ENCODE peak calls at places on chromosomes 7 and 10, in nine cellular contexts. One of them, this sample, is unnamed.

GRCh38 chr10:97505152-97505551 is 6.4 kb downstream of the UBTD1 start:
- DNase-seq in Peyer's patch: no peak
- DNase-seq in endothelial cell of umbilical vein: no peak
- DNase-seq in suprapubic skin: no peak
- DNase-seq in HCT116: no peak
- DNase-seq in body of pancreas: no peak
- DNase-seq in stomach: no peak
- DNase-seq in ovary: no peak
- DNase-seq in uterus: no peak
- DNase-seq in this sample: no peak

GRCh38 chr7:114678116-114678515 is 243.8 kb upstream of the MDFIC start:
- DNase-seq in Peyer's patch: no peak
- DNase-seq in endothelial cell of umbilical vein: no peak
- DNase-seq in suprapubic skin: no peak
- DNase-seq in HCT116: no peak
- DNase-seq in body of pancreas: no peak
- DNase-seq in stomach: no peak
- DNase-seq in ovary: no peak
- DNase-seq in uterus: no peak
- DNase-seq in this sample: no peak

GRCh38 chr10:100370976-100371706 is 24.1 kb downstream of the SCD start:
- DNase-seq in Peyer's patch: peak; percentile 90
- DNase-seq in endothelial cell of umbilical vein: peak; percentile 74
- DNase-seq in suprapubic skin: peak; percentile 92
- DNase-seq in HCT116: peak; percentile 93
- DNase-seq in body of pancreas: peak; percentile 78
- DNase-seq in stomach: peak; percentile 83
- DNase-seq in ovary: peak; percentile 53
- DNase-seq in uterus: peak; percentile 28
- DNase-seq in this sample: peak; percentile 25

GRCh38 chr7:140176271-140176701 is 497 bp downstream of the KDM7A start:
- DNase-seq in Peyer's patch: no peak
- DNase-seq in endothelial cell of umbilical vein: no peak
- DNase-seq in suprapubic skin: no peak
- DNase-seq in HCT116: no peak
- DNase-seq in body of pancreas: peak; percentile 27
- DNase-seq in stomach: peak; percentile 27
- DNase-seq in ovary: peak; percentile 17
- DNase-seq in uterus: peak; percentile 36
- DNase-seq in this sample: peak; percentile 15

GRCh38 chr7:115851291-115851690 is 179.3 kb downstream of the TFEC start:
- DNase-seq in Peyer's patch: no peak
- DNase-seq in endothelial cell of umbilical vein: peak; percentile 66
- DNase-seq in suprapubic skin: no peak
- DNase-seq in HCT116: peak; percentile 54
- DNase-seq in body of pancreas: no peak
- DNase-seq in stomach: no peak
- DNase-seq in ovary: no peak
- DNase-seq in uterus: no peak
- DNase-seq in this sample: no peak

GRCh38 chr7:3294432-3295100 is 6.5 kb upstream of the SDK1 start:
- DNase-seq in Peyer's patch: peak; percentile 73
- DNase-seq in endothelial cell of umbilical vein: no peak
- DNase-seq in suprapubic skin: no peak
- DNase-seq in HCT116: no peak
- DNase-seq in body of pancreas: peak; percentile 88
- DNase-seq in stomach: peak; percentile 79
- DNase-seq in ovary: no peak
- DNase-seq in uterus: no peak
- DNase-seq in this sample: no peak

GRCh38 chr10:87045434-87045938 is 25.4 kb downstream of the FAM25A start:
- DNase-seq in Peyer's patch: no peak
- DNase-seq in endothelial cell of umbilical vein: no peak
- DNase-seq in suprapubic skin: no peak
- DNase-seq in HCT116: no peak
- DNase-seq in body of pancreas: no peak
- DNase-seq in stomach: no peak
- DNase-seq in ovary: no peak
- DNase-seq in uterus: no peak
- DNase-seq in this sample: no peak

GRCh38 chr7:105353752-105354328 is 34.9 kb downstream of the SRPK2 start:
- DNase-seq in Peyer's patch: peak; percentile 80
- DNase-seq in endothelial cell of umbilical vein: no peak
- DNase-seq in suprapubic skin: no peak
- DNase-seq in HCT116: no peak
- DNase-seq in body of pancreas: peak; percentile 51
- DNase-seq in stomach: peak; percentile 49
- DNase-seq in ovary: peak; percentile 32
- DNase-seq in uterus: peak; percentile 34
- DNase-seq in this sample: peak; percentile 39

GRCh38 chr7:111137296-111138195 is 46.6 kb downstream of the LRRN3 start:
- DNase-seq in Peyer's patch: no peak
- DNase-seq in endothelial cell of umbilical vein: no peak
- DNase-seq in suprapubic skin: no peak
- DNase-seq in HCT116: no peak
- DNase-seq in body of pancreas: no peak
- DNase-seq in stomach: no peak
- DNase-seq in ovary: no peak
- DNase-seq in uterus: no peak
- DNase-seq in this sample: no peak

GRCh38 chr7:73718905-73719805 is at the start of gene STX1A:
- DNase-seq in Peyer's patch: peak; percentile 85
- DNase-seq in endothelial cell of umbilical vein: peak; percentile 55
- DNase-seq in suprapubic skin: no peak
- DNase-seq in HCT116: no peak
- DNase-seq in body of pancreas: peak; percentile 81
- DNase-seq in stomach: peak; percentile 77
- DNase-seq in ovary: peak; percentile 58
- DNase-seq in uterus: peak; percentile 77
- DNase-seq in this sample: peak; percentile 70

GRCh38 chr7:86469680-86470295 is 173.9 kb upstream of the GRM3 start:
- DNase-seq in Peyer's patch: peak; percentile 64
- DNase-seq in endothelial cell of umbilical vein: peak; percentile 63
- DNase-seq in suprapubic skin: no peak
- DNase-seq in HCT116: peak; percentile 78
- DNase-seq in body of pancreas: peak; percentile 75
- DNase-seq in stomach: peak; percentile 55
- DNase-seq in ovary: no peak
- DNase-seq in uterus: no peak
- DNase-seq in this sample: peak; percentile 69

GRCh38 chr7:42253316-42253715 is 16.3 kb upstream of the GLI3 start:
- DNase-seq in Peyer's patch: no peak
- DNase-seq in endothelial cell of umbilical vein: no peak
- DNase-seq in suprapubic skin: no peak
- DNase-seq in HCT116: no peak
- DNase-seq in body of pancreas: no peak
- DNase-seq in stomach: no peak
- DNase-seq in ovary: no peak
- DNase-seq in uterus: no peak
- DNase-seq in this sample: no peak

GRCh38 chr7:99469381-99470065 is 3.2 kb upstream of the ZNF789 start:
- DNase-seq in Peyer's patch: no peak
- DNase-seq in endothelial cell of umbilical vein: no peak
- DNase-seq in suprapubic skin: no peak
- DNase-seq in HCT116: no peak
- DNase-seq in body of pancreas: no peak
- DNase-seq in stomach: no peak
- DNase-seq in ovary: no peak
- DNase-seq in uterus: no peak
- DNase-seq in this sample: no peak

GRCh38 chr7:99476107-99476506 is 3.4 kb downstream of the ZNF789 start:
- DNase-seq in Peyer's patch: no peak
- DNase-seq in endothelial cell of umbilical vein: no peak
- DNase-seq in suprapubic skin: no peak
- DNase-seq in HCT116: no peak
- DNase-seq in body of pancreas: no peak
- DNase-seq in stomach: no peak
- DNase-seq in ovary: no peak
- DNase-seq in uterus: no peak
- DNase-seq in this sample: no peak

GRCh38 chr7:99468336-99468918 is 2.5 kb upstream of the ATP5MF start:
- DNase-seq in Peyer's patch: no peak
- DNase-seq in endothelial cell of umbilical vein: no peak
- DNase-seq in suprapubic skin: no peak
- DNase-seq in HCT116: no peak
- DNase-seq in body of pancreas: no peak
- DNase-seq in stomach: no peak
- DNase-seq in ovary: no peak
- DNase-seq in uterus: no peak
- DNase-seq in this sample: no peak

GRCh38 chr7:99473315-99473596 is 566 bp downstream of the ZNF789 start:
- DNase-seq in Peyer's patch: no peak
- DNase-seq in endothelial cell of umbilical vein: peak; percentile 78
- DNase-seq in suprapubic skin: no peak
- DNase-seq in HCT116: peak; percentile 48
- DNase-seq in body of pancreas: no peak
- DNase-seq in stomach: no peak
- DNase-seq in ovary: no peak
- DNase-seq in uterus: no peak
- DNase-seq in this sample: no peak

DNA sequence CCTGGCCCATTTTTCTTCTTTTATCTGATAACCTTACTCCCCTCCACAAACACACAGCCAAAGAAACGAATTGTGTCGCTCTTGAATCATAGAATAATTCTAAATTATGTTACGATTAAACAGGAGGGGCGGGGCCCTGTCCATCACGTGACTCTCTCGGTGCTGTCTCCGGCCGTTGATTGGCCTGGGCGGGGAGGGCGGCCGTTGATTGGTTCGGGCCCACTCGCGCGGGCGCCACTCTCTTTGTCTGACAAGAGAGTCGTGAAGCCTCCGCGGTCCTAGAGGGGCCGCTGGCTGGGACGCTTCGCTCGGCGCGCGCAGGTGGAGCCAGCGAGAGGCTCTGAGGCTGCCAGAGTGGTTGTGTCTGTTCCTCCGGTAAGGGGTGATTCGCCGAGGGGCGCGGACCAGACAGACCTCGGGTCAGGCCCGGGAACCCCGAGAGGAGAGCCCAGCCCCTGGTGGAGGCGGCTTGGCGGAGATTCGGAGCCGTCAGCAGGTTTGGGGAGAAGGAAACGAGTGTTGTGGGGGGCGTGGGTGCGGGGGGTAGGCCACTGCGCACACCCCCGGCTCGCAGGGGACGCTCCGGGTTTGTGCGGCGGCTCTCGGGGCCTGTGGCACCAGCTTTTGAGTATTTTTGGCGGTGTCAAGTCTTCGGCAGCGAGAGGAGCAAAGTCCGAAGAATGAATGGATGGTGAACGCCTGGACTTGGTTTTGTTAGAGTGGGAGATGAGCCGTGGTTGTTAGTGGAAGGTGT is at the start of gene ZNF789:
- DNase-seq in Peyer's patch: peak; percentile 99
- DNase-seq in endothelial cell of umbilical vein: peak; percentile 96
- DNase-seq in suprapubic skin: peak; percentile 100
- DNase-seq in HCT116: peak; percentile 92
- DNase-seq in body of pancreas: peak; percentile 99
- DNase-seq in stomach: peak; percentile 99
- DNase-seq in ovary: peak; percentile 96
- DNase-seq in uterus: peak; percentile 97
- DNase-seq in this sample: peak; percentile 99
- TF ChIP-seq POLR2A in Peyer's patch: peak; percentile 66
- TF ChIP-seq POLR2A in endothelial cell of umbilical vein: no peak
- TF ChIP-seq POLR2A in suprapubic skin: no peak
- TF ChIP-seq POLR2A in HCT116: peak; percentile 74
- TF ChIP-seq POLR2A in body of pancreas: peak; percentile 10
- TF ChIP-seq POLR2A in stomach: no peak
- TF ChIP-seq POLR2A in ovary: no peak
- TF ChIP-seq POLR2A in uterus: peak; percentile 31
- TF ChIP-seq POLR2A in this sample: no peak

DNA sequence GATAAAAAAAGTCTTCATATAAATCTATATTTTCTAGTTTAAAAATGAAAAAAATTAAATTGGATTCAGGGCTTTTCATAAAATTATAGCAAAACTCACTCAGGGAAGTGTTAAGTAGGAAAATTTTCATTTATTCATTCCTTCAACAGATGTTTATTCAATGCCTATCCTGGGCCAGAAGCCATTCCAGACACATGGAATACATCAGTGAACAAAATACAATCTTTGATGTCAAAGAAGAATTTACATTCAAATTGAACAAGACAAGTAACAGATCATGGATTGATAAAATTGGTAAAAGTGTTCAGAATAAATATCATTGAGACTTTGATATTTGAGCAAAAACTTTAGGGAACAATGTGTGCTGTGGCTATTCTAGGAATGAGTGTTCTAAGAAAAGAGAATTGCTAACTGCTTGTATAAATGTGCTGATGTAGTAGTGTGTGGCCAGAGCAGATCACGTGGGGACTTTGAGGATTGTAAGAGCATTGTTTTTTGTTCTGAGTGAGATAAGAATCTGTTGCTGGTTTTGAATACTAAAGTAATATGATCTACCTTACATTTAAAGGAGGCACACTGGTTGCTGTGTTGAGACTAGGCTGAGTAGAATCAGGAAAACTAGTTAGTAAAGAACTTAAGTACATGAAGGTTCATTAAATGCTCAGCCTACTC is 957.2 kb downstream of the PCDH15 start:
- DNase-seq in Peyer's patch: no peak
- DNase-seq in endothelial cell of umbilical vein: peak; percentile 42
- DNase-seq in suprapubic skin: no peak
- DNase-seq in HCT116: no peak
- DNase-seq in body of pancreas: no peak
- DNase-seq in stomach: no peak
- DNase-seq in ovary: no peak
- DNase-seq in uterus: no peak
- DNase-seq in this sample: peak; percentile 62
- H3K4me1 ChIP-seq in Peyer's patch: no peaks in the 10 kb centered on the region
- H3K4me1 ChIP-seq in endothelial cell of umbilical vein: no peaks in the 10 kb centered on the region
- H3K4me1 ChIP-seq in suprapubic skin: no peaks in the 10 kb centered on the region
- H3K4me1 ChIP-seq in HCT116: no peaks in the 10 kb centered on the region
- H3K4me1 ChIP-seq in body of pancreas: no peaks in the 10 kb centered on the region
- H3K4me1 ChIP-seq in stomach: no peaks in the 10 kb centered on the region
- H3K4me1 ChIP-seq in ovary: no peaks in the 10 kb centered on the region
- H3K4me1 ChIP-seq in uterus: no peaks in the 10 kb centered on the region
- H3K4me1 ChIP-seq in this sample: no peaks in the 10 kb centered on the region

DNA sequence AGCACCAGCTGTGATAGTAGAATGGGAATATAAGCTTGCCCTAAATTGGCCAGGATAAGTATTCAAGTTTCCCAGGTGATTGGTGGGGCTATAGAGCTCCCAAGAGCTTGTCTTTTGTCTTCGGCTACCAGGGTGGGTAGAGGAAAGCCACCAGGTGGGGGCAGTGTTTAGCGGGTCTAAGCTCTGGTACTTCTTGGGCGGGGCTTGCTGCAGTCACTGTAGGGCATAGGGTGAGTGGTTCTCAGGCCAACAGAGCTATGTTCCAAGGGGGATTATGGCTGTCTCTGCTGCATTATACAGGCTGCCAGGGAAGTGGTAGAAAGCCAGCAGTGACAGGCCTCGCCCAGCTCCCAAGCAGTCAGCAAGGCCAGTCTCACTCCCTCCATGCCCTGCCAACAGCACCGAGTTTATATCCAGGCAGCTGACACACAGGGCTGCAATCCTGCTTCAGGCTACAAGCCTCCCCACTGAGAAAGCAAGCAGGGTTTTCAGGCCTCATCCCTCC is 110.7 kb downstream of the ZNF467 start:
- DNase-seq in Peyer's patch: peak; percentile 74
- DNase-seq in endothelial cell of umbilical vein: peak; percentile 66
- DNase-seq in suprapubic skin: peak; percentile 69
- DNase-seq in HCT116: peak; percentile 82
- DNase-seq in body of pancreas: peak; percentile 86
- DNase-seq in stomach: peak; percentile 84
- DNase-seq in ovary: no peak
- DNase-seq in uterus: no peak
- DNase-seq in this sample: peak; percentile 12
- TF ChIP-seq CTCF in Peyer's patch: no peak
- TF ChIP-seq CTCF in endothelial cell of umbilical vein: peak; percentile 66
- TF ChIP-seq CTCF in suprapubic skin: peak; percentile 11
- TF ChIP-seq CTCF in HCT116: peak; percentile 79
- TF ChIP-seq CTCF in body of pancreas: peak; percentile 59
- TF ChIP-seq CTCF in stomach: no peak
- TF ChIP-seq CTCF in ovary: no peak
- TF ChIP-seq CTCF in uterus: no peak
- TF ChIP-seq CTCF in this sample: peak; percentile 19

GRCh38 chr7:16814987-16815386 is 10.2 kb upstream of the AGR2 start:
- DNase-seq in Peyer's patch: no peak
- DNase-seq in endothelial cell of umbilical vein: no peak
- DNase-seq in suprapubic skin: no peak
- DNase-seq in HCT116: no peak
- DNase-seq in body of pancreas: no peak
- DNase-seq in stomach: no peak
- DNase-seq in ovary: no peak
- DNase-seq in uterus: no peak
- DNase-seq in this sample: no peak
- TF ChIP-seq POLR2A in Peyer's patch: no peak
- TF ChIP-seq POLR2A in endothelial cell of umbilical vein: no peak
- TF ChIP-seq POLR2A in suprapubic skin: no peak
- TF ChIP-seq POLR2A in HCT116: no peak
- TF ChIP-seq POLR2A in body of pancreas: no peak
- TF ChIP-seq POLR2A in stomach: no peak
- TF ChIP-seq POLR2A in ovary: no peak
- TF ChIP-seq POLR2A in uterus: no peak
- TF ChIP-seq POLR2A in this sample: no peak